ENCODE peak calls at places on chromosomes 6 and 20, in four cellular contexts. E, P, Q and C are unnamed samples.

GRCh38 chr6:125753218-125753936 is 3.9 kb downstream of the HEY2 start:
- DNase-seq in E (no peak), P (no peak), Q (peak), C (no peak)

GRCh38 chr6:72950114-72950860 is 275.0 kb downstream of the KHDC1L start:
- DNase-seq in E (no peak), P (no peak), Q (peak), C (no peak)

GRCh38 chr6:38522322-38522721 is 117.4 kb downstream of the BTBD9 start:
- DNase-seq in E (no peak), P (no peak), Q (peak), C (no peak)

GRCh38 chr6:160198577-160199211 is 59.9 kb downstream of the SLC22A2 start:
- DNase-seq in E (no peak), P (no peak), Q (no peak), C (no peak)

GRCh38 chr6:94636780-94637385 is 940.5 kb upstream of the MANEA start:
- DNase-seq in E (no peak), P (no peak), Q (peak), C (no peak)

GRCh38 chr6:106069478-106069877 is 16.7 kb upstream of the PRDM1 start:
- DNase-seq in E (no peak), P (no peak), Q (peak), C (peak)

GRCh38 chr6:116575227-116575626 is 3.9 kb downstream of the RWDD1 start:
- DNase-seq in E (no peak), P (no peak), Q (no peak), C (no peak)

GRCh38 chr6:10412948-10413849 is 1.7 kb downstream of the TFAP2A start:
- DNase-seq in E (no peak), P (no peak), Q (no peak), C (peak)

GRCh38 chr6:45584127-45584526 is 206.4 kb upstream of the SUPT3H start:
- DNase-seq in E (peak), P (no peak), Q (no peak), C (no peak)

GRCh38 chr6:115753446-115753845 is 307.2 kb downstream of the FRK start:
- DNase-seq in E (no peak), P (no peak), Q (no peak), C (no peak)

GRCh38 chr6:158960046-158960445 is 40.0 kb downstream of the RSPH3 start:
- DNase-seq in E (no peak), P (no peak), Q (no peak), C (no peak)

GRCh38 chr6:32079566-32080290 is 29.4 kb downstream of the TNXB start:
- DNase-seq in E (no peak), P (no peak), Q (no peak), C (no peak)

GRCh38 chr6:156731436-156731835 is 45.7 kb upstream of the ARID1B start:
- DNase-seq in E (no peak), P (no peak), Q (peak), C (no peak)

GRCh38 chr6:78089551-78089950 is 436.7 kb downstream of the MEI4 start:
- DNase-seq in E (no peak), P (no peak), Q (no peak), C (no peak)

GRCh38 chr20:58458342-58459057 is 56.7 kb downstream of the APCDD1L start:
- DNase-seq in E (no peak), P (no peak), Q (peak), C (no peak)

GRCh38 chr6:53273356-53273755 is 75.4 kb downstream of the ELOVL5 start:
- DNase-seq in E (no peak), P (no peak), Q (no peak), C (no peak)